ENCODE peak calls at places on chromosomes 16 and 17, in five cellular contexts. S is H1, G is HepG2, A is K562, K is GM12878. E is an unnamed sample.

GRCh38 chr16:23428351-23428750 is 24.6 kb downstream of the COG7 start:
- DNase-seq in S (no peak), A (no peak), K (no peak), G (no peak), E (no peak)

GRCh38 chr16:74607967-74608356 is 1.0 kb upstream of the GLG1 start:
- DNase-seq in A (no peak), K (no peak), G (no peak), S (peak), E (no peak)

GRCh38 chr16:69243479-69243878 is 56.5 kb downstream of the SNTB2 start:
- DNase-seq in K (no peak), S (no peak), A (no peak), G (no peak), E (no peak)

GRCh38 chr17:38600906-38601305 is 4.8 kb downstream of the SRCIN1 start:
- DNase-seq in S (no peak), A (peak), G (no peak), K (no peak), E (no peak)

GRCh38 chr16:70553175-70553574 is 29.6 kb downstream of the SF3B3 start:
- DNase-seq in G (no peak), S (no peak), K (no peak), A (no peak), E (no peak)

GRCh38 chr17:7308625-7309433 is 1.4 kb downstream of the EIF5A start:
- DNase-seq in S (peak), K (peak), G (peak), A (peak), E (peak)

GRCh38 chr17:35214192-35214591 is 20.0 kb upstream of the SLC35G3 start:
- DNase-seq in A (no peak), K (no peak), G (no peak), S (no peak), E (no peak)

GRCh38 chr16:67942200-67942509 is 1.8 kb downstream of the LCAT start:
- DNase-seq in G (peak), A (peak), S (peak), K (no peak), E (peak)

GRCh38 chr17:65729207-65729606 is 167.8 kb upstream of the AXIN2 start:
- DNase-seq in K (no peak), S (no peak), G (no peak), A (no peak), E (no peak)
- TF ChIP-seq SIN3A in K (no peak), S (no peak), G (no peak), A (no peak), E (no peak)

GRCh38 chr16:84818989-84819643 is 669 bp upstream of the CRISPLD2 start:
- DNase-seq in A (no peak), K (no peak), G (no peak), S (no peak), E (no peak)
- TF ChIP-seq RAD21 in A (no peak), K (no peak), G (no peak), S (no peak), E (no peak)

GRCh38 chr17:63911657-63912100 is 621 bp upstream of the CSHL1 start:
- DNase-seq in G (no peak), A (peak), K (no peak), S (peak), E (peak)
- TF ChIP-seq USF2 in G (no peak), A (no peak), K (no peak), S (no peak), E (no peak)

GRCh38 chr16:20622498-20622870 is 46.3 kb upstream of the ACSM2B start:
- DNase-seq in G (no peak), S (no peak), A (no peak), K (no peak), E (no peak)
- TF ChIP-seq SIN3A in G (no peak), S (no peak), A (no peak), K (no peak), E (no peak)

E was measured in SK-N-SH.